ENCODE peak calls at places on chromosomes 16 and 17, in six cellular contexts. K is H1, F is HL-60, N is HepG2, M is SK-N-SH, T is GM12878. Y is an unnamed sample.

GRCh38 chr16:85754403-85754802 is 3.5 kb upstream of the C16orf74 start:
- DNase-seq in T (no peak), M (no peak), N (no peak), F (no peak), K (no peak), Y (no peak)

GRCh38 chr17:72672729-72673128 is 419.8 kb downstream of the SLC39A11 start:
- DNase-seq in K (no peak), T (no peak), F (no peak), N (no peak), M (no peak), Y (no peak)

GRCh38 chr17:41407226-41407625 is 9.8 kb upstream of the KRT31 start:
- DNase-seq in T (no peak), K (no peak), N (no peak), F (no peak), M (no peak), Y (no peak)

GRCh38 chr17:17553217-17554195 is 38.0 kb downstream of the PEMT start:
- DNase-seq in T (no peak), N (no peak), M (no peak), F (no peak), K (no peak), Y (no peak)

GRCh38 chr17:82231562-82232321 is 2.9 kb downstream of the SLC16A3 start:
- DNase-seq in N (peak; percentile 94), M (no peak), T (no peak), F (peak; percentile 92), K (peak; percentile 85), Y (peak; percentile 78)

GRCh38 chr17:36901506-36901905 is 35.8 kb upstream of the LHX1 start:
- DNase-seq in N (peak; percentile 16), K (no peak), M (no peak), F (no peak), T (no peak), Y (no peak)

GRCh38 chr17:59503489-59503888 is 61.9 kb upstream of the DHX40 start:
- DNase-seq in M (no peak), K (no peak), F (no peak), N (no peak), T (no peak), Y (no peak)

GRCh38 chr17:17064322-17064721 is 22.1 kb downstream of the MPRIP start:
- DNase-seq in F (no peak), M (no peak), N (no peak), T (no peak), K (no peak), Y (no peak)

GRCh38 chr16:30078744-30079143 is 3.0 kb downstream of the PPP4C start:
- DNase-seq in N (no peak), M (no peak), F (no peak), T (no peak), K (no peak), Y (no peak)

GRCh38 chr16:57374067-57374534 is 1.8 kb downstream of the CX3CL1 start:
- DNase-seq in F (no peak), K (no peak), N (no peak), T (no peak), M (no peak), Y (no peak)

GRCh38 chr17:73205326-73205980 is 12.6 kb downstream of the COG1 start:
- DNase-seq in K (no peak), N (peak; percentile 91), T (no peak), M (no peak), F (no peak), Y (no peak)

GRCh38 chr16:50570354-50570753 is 22.2 kb downstream of the NKD1 start:
- DNase-seq in K (no peak), F (no peak), T (no peak), N (no peak), M (no peak), Y (no peak)
- TF ChIP-seq GABPA in K (no peak), F (no peak), T (no peak), N (no peak), M (no peak), Y (no peak)

DNA sequence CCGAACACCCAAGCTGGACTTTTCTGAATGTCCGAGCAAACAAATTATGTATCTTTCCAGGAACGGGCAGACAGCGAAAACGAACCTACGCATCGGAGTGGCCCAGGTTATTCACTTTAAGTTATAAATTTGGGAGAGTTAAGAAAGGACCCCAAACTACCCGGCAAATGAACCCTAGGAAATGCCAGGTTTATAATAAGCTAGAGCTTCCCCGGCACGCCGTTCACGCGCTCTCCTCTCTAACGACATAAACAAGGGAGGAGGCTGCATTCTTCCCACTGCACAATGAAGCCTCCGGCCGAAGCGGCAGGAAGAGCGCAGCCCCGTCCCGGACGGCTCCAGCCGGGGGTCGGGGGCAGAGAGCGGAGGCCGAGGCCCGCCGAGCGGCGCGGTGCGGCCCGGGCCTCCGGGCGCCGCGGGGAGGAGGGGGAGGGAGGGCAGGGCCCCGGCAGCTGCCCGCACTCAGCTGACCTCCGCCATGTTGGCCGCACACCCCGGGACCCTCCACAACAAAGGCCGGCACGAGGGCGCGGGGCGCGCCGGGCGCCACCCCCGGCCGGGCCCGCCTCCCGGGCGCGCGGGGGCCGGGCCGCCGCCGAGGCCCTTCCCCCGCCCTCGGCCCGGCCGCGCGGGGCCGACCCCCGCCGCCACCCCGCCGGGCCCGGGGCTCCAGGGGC is 770 bp downstream of the SIAH1 start:
- DNase-seq in F (no peak), M (peak; percentile 94), N (peak; percentile 41), K (peak; percentile 67), T (no peak), Y (peak; percentile 61)
- TF ChIP-seq GABPA in F (no peak), M (no peak), N (no peak), K (no peak), T (no peak), Y (no peak)

GRCh38 chr17:1399679-1400512 is at the start of gene YWHAE:
- DNase-seq in K (peak; percentile 97), M (peak; percentile 96), N (peak; percentile 89), F (peak; percentile 77), T (peak; percentile 62), Y (peak; percentile 85)

GRCh38 chr17:1398028-1398427 is 2.0 kb downstream of the YWHAE start:
- DNase-seq in F (no peak), T (no peak), N (no peak), M (no peak), K (no peak), Y (no peak)

GRCh38 chr17:1398900-1399299 is 1.1 kb downstream of the YWHAE start:
- DNase-seq in K (no peak), F (no peak), T (no peak), N (no peak), M (no peak), Y (peak; percentile 22)

GRCh38 chr17:1402268-1402598 is 2.2 kb upstream of the YWHAE start:
- DNase-seq in T (no peak), F (no peak), N (no peak), K (no peak), M (no peak), Y (no peak)

DNA sequence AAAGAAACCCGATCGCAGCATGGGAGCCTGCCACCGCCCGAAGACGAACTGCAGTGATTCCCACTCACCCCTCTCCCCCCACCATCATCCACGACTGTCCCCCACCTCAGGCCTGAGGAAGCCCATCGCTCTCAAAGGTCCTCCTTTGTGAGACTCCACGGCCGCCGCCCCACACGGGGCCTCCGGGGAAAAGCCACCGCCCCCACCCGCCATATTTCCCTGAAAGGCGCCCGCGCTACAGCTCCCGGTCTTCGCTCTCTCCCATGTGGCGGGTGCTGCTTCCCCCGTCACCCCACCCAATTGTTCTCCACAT is 700 bp downstream of the YWHAE start:
- DNase-seq in N (no peak), F (no peak), T (no peak), M (no peak), K (no peak), Y (no peak)
- TF ChIP-seq GABPA in N (no peak), F (no peak), T (no peak), M (no peak), K (no peak), Y (no peak)

DNA sequence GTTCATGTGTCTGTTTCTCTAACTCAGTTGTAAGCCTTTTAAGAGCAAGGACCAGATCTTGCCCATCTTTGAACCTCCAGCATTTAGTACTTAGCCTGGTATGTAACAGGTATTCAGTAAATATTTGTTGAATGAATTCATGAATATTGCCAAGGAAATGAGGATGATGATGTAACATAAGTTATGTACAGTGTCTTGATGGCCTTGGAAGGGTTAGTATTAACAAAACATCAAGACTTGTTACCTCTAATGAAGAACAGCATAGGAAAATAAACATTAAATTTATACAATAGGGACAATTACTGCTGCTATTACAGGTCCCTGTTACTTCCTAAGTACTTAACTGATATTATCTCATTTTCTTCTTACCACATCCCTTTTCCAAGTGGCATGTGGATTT is 77.2 kb upstream of the SMIM36 start:
- DNase-seq in K (no peak), F (no peak), M (no peak), N (no peak), T (no peak), Y (no peak)
- TF ChIP-seq GABPA in K (no peak), F (no peak), M (no peak), N (no peak), T (no peak), Y (no peak)

GRCh38 chr16:48720266-48720665 is 110.3 kb upstream of the N4BP1 start:
- DNase-seq in T (no peak), N (peak; percentile 15), M (no peak), K (peak; percentile 71), F (no peak), Y (peak; percentile 21)
- TF ChIP-seq GABPA in T (no peak), N (no peak), M (no peak), K (no peak), F (no peak), Y (no peak)

DNA sequence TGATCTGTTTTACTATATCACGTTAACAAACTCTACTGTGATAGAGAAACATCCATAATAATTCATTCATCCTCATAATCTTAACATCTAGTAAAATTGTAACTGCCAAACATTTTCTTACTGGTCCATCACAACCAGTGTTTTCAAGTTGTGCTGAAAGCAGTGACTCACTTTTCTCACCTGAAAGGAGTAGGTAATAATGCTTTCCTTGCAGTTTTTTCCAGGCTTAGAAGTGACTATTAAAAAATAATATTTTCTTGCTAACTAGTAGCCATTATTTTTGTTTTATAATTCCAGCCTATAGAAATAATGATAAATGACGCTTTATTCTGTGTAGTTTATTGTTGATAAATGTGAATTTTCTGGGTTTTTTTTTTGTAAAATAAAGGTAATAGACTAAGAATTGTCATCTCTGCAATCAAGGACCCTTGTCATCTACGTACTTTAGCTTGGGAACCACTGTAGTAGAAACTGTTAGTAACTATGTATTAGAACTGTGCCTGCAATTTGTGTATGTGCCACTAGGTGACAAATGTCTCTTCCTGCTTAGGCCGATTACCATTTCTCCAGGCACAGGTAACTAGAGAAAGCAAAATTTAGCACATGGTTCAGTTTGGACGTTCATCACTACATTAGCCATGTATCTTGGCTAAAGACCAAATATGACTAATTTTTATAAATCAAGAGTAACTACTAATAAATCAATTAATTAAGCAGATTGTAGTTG is 409.4 kb upstream of the ERCC4 start:
- DNase-seq in F (no peak), M (no peak), N (peak; percentile 23), K (no peak), T (no peak), Y (peak; percentile 39)
- TF ChIP-seq GABPA in F (no peak), M (no peak), N (no peak), K (no peak), T (no peak), Y (no peak)